ENCODE peak calls at places on chromosomes 1 and 21, in six cellular contexts. G, H, C, F, R and L are unnamed samples.

GRCh38 chr1:181676269-181676668 is 193.0 kb downstream of the CACNA1E start:
- DNase-seq in R (no peak), C (no peak), H (peak), F (no peak), G (peak), L (peak)

GRCh38 chr1:185721553-185721952 is 12.6 kb upstream of the HMCN1 start:
- DNase-seq in C (no peak), F (no peak), R (no peak), G (no peak), H (no peak), L (no peak)

GRCh38 chr1:232033285-232033684 is 406.7 kb downstream of the DISC1 start:
- DNase-seq in F (no peak), R (no peak), G (no peak), H (no peak), C (no peak), L (no peak)

GRCh38 chr1:24321712-24322635 is 2.8 kb downstream of the GRHL3 start:
- DNase-seq in H (peak), G (peak), C (peak), R (peak), F (peak), L (peak)

GRCh38 chr1:237717121-237717520 is 173.6 kb downstream of the ZP4 start:
- DNase-seq in R (no peak), F (no peak), G (no peak), H (no peak), C (no peak), L (no peak)

GRCh38 chr1:48019714-48020315 is 22.6 kb upstream of the TRABD2B start:
- DNase-seq in R (no peak), F (no peak), G (no peak), H (no peak), C (no peak), L (peak)

GRCh38 chr1:27374687-27375086 is at the start of gene FCN3:
- DNase-seq in R (no peak), F (no peak), C (no peak), H (no peak), G (no peak), L (no peak)

GRCh38 chr1:184866991-184867788 is 107.1 kb downstream of the NIBAN1 start:
- DNase-seq in G (peak), C (peak), F (peak), R (peak), H (peak), L (peak)

GRCh38 chr1:42935971-42936308 is 22.7 kb downstream of the SLC2A1 start:
- DNase-seq in H (no peak), F (no peak), G (no peak), R (no peak), C (no peak), L (no peak)

GRCh38 chr21:28436286-28436932 is 556.3 kb downstream of the LTN1 start:
- DNase-seq in C (no peak), F (no peak), H (no peak), R (no peak), G (peak), L (no peak)

GRCh38 chr1:10897981-10898728 is 101.7 kb upstream of the CASZ1 start:
- DNase-seq in R (no peak), H (no peak), G (peak), F (no peak), C (no peak), L (no peak)

GRCh38 chr1:114156538-114157274 is 3.0 kb upstream of the SYT6 start:
- DNase-seq in F (no peak), G (no peak), H (no peak), R (no peak), C (no peak), L (no peak)

GRCh38 chr1:219042769-219043168 is 130.9 kb upstream of the LYPLAL1 start:
- DNase-seq in C (no peak), F (no peak), R (no peak), G (no peak), H (no peak), L (no peak)

GRCh38 chr1:109083923-109084322 is 6.6 kb upstream of the TMEM167B start:
- DNase-seq in C (no peak), F (no peak), H (no peak), R (no peak), G (no peak), L (no peak)

GRCh38 chr1:31429583-31429982 is 16.6 kb downstream of the SERINC2 start:
- DNase-seq in R (no peak), F (no peak), H (no peak), C (no peak), G (no peak), L (no peak)

GRCh38 chr1:153470707-153471106 is 10.3 kb upstream of the S100A7 start:
- DNase-seq in F (no peak), G (peak), R (no peak), H (no peak), C (no peak), L (no peak)

GRCh38 chr1:22711591-22712501 is 1.2 kb downstream of the EPHB2 start:
- DNase-seq in G (peak), H (no peak), C (no peak), R (no peak), F (no peak), L (no peak)

GRCh38 chr1:221429262-221429661 is 312.6 kb downstream of the DUSP10 start:
- DNase-seq in C (no peak), G (peak), F (no peak), H (no peak), R (no peak), L (no peak)

GRCh38 chr1:162136760-162137537 is 67.5 kb downstream of the NOS1AP start:
- DNase-seq in C (no peak), G (peak), H (no peak), F (no peak), R (peak), L (no peak)